ENCODE peak calls at places on chromosomes 3 and 15, in seven cellular contexts. L, J, P, K, D, U and G are unnamed samples.

GRCh38 chr3:67518196-67518595 is 136.2 kb downstream of the SUCLG2 start:
- DNase-seq in L (no peak), J (no peak), P (no peak), K (no peak), D (no peak), U (no peak), G (no peak)

GRCh38 chr15:90560229-90560771 is 30.6 kb downstream of the CRTC3 start:
- DNase-seq in L (no peak), J (no peak), P (peak), K (peak), D (no peak), U (no peak), G (peak)

GRCh38 chr3:85912981-85913380 is 954.2 kb downstream of the CADM2 start:
- DNase-seq in L (no peak), J (no peak), P (no peak), K (no peak), D (no peak), U (peak), G (no peak)

GRCh38 chr3:179482857-179483256 is 31.6 kb upstream of the GNB4 start:
- DNase-seq in L (no peak), J (no peak), P (no peak), K (no peak), D (no peak), U (no peak), G (no peak)

GRCh38 chr3:158168996-158169573 is 59.2 kb downstream of the RSRC1 start:
- DNase-seq in L (peak), J (no peak), P (no peak), K (no peak), D (no peak), U (no peak), G (no peak)

GRCh38 chr3:179750720-179751328 is 98.0 kb downstream of the USP13 start:
- DNase-seq in L (peak), J (no peak), P (no peak), K (peak), D (no peak), U (no peak), G (peak)

GRCh38 chr15:80846416-80846815 is 67.2 kb downstream of the CEMIP start:
- DNase-seq in L (no peak), J (no peak), P (no peak), K (no peak), D (no peak), U (no peak), G (no peak)

GRCh38 chr15:68572309-68572708 is 6.5 kb upstream of the CORO2B start:
- DNase-seq in L (no peak), J (no peak), P (no peak), K (no peak), D (no peak), U (no peak), G (no peak)

GRCh38 chr3:127779747-127780146 is 42.6 kb downstream of the MGLL start:
- DNase-seq in L (peak), J (no peak), P (no peak), K (no peak), D (no peak), U (peak), G (peak)

GRCh38 chr3:61715886-61716527 is 154.6 kb downstream of the PTPRG start:
- DNase-seq in L (no peak), J (no peak), P (no peak), K (no peak), D (no peak), U (no peak), G (no peak)

GRCh38 chr3:10015476-10015904 is 10.7 kb upstream of the FANCD2 start:
- DNase-seq in L (peak), J (no peak), P (peak), K (peak), D (no peak), U (peak), G (peak)

GRCh38 chr3:139198929-139199328 is 144.9 kb upstream of the MRPS22 start:
- DNase-seq in L (peak), J (no peak), P (no peak), K (no peak), D (no peak), U (peak), G (no peak)

GRCh38 chr3:118943597-118943996 is 91.0 kb downstream of the IGSF11 start:
- DNase-seq in L (no peak), J (no peak), P (no peak), K (no peak), D (no peak), U (no peak), G (no peak)

GRCh38 chr3:15959434-15959811 is 161.6 kb upstream of the ANKRD28 start:
- DNase-seq in L (no peak), J (no peak), P (no peak), K (peak), D (no peak), U (no peak), G (peak)

GRCh38 chr3:138950006-138950644 is 3.1 kb downstream of the FOXL2NB start:
- DNase-seq in L (peak), J (no peak), P (no peak), K (no peak), D (no peak), U (no peak), G (peak)

GRCh38 chr15:43868412-43868811 is 41.6 kb downstream of the WDR76 start:
- DNase-seq in L (no peak), J (no peak), P (no peak), K (no peak), D (no peak), U (no peak), G (peak)

GRCh38 chr15:66931768-66932633 is 133.4 kb upstream of the SMAD3 start:
- DNase-seq in L (no peak), J (no peak), P (no peak), K (peak), D (no peak), U (peak), G (peak)

GRCh38 chr3:59469948-59470723 is 420.3 kb upstream of the CFAP20DC start:
- DNase-seq in L (no peak), J (no peak), P (no peak), K (peak), D (no peak), U (no peak), G (peak)

GRCh38 chr15:90419738-90420487 is 31.9 kb downstream of the IQGAP1 start:
- DNase-seq in L (no peak), J (no peak), P (no peak), K (peak), D (no peak), U (peak), G (peak)

GRCh38 chr3:48759071-48759470 is 42.0 kb upstream of the IP6K2 start:
- DNase-seq in L (no peak), J (no peak), P (no peak), K (no peak), D (no peak), U (no peak), G (no peak)

GRCh38 chr3:64355473-64355872 is 130.2 kb upstream of the PRICKLE2 start:
- DNase-seq in L (no peak), J (no peak), P (no peak), K (peak), D (no peak), U (peak), G (peak)

GRCh38 chr3:141737108-141737507 is 990 bp upstream of the RNF7 start:
- DNase-seq in L (peak), J (no peak), P (no peak), K (no peak), D (no peak), U (no peak), G (no peak)

GRCh38 chr3:62374375-62374876 is 1.1 kb upstream of the FEZF2 start:
- DNase-seq in L (no peak), J (no peak), P (no peak), K (peak), D (no peak), U (no peak), G (peak)

GRCh38 chr3:61237858-61238257 is 13.4 kb downstream of the FHIT start:
- DNase-seq in L (no peak), J (no peak), P (no peak), K (no peak), D (no peak), U (no peak), G (no peak)

GRCh38 chr15:85707519-85708338 is 87.0 kb downstream of the KLHL25 start:
- DNase-seq in L (no peak), J (no peak), P (no peak), K (peak), D (no peak), U (no peak), G (peak)

GRCh38 chr15:85706779-85707518 is 87.8 kb downstream of the KLHL25 start:
- DNase-seq in L (peak), J (no peak), P (peak), K (peak), D (no peak), U (no peak), G (peak)

GRCh38 chr15:85702321-85703230 is 92.1 kb downstream of the KLHL25 start:
- DNase-seq in L (peak), J (no peak), P (no peak), K (peak), D (no peak), U (no peak), G (peak)

GRCh38 chr15:85704021-85704420 is 90.7 kb downstream of the KLHL25 start:
- DNase-seq in L (no peak), J (no peak), P (no peak), K (no peak), D (no peak), U (no peak), G (no peak)

GRCh38 chr15:85704720-85705119 is 90.0 kb downstream of the KLHL25 start:
- DNase-seq in L (no peak), J (no peak), P (no peak), K (peak), D (no peak), U (no peak), G (peak)
- H3K4me3 ChIP-seq in L (no peak), J (no peak), P (no peak), K (no peak), D (no peak), U (no peak), G (no peak)

GRCh38 chr3:43858052-43858701 is 167.4 kb downstream of the ABHD5 start:
- DNase-seq in L (no peak), J (no peak), P (no peak), K (no peak), D (peak), U (no peak), G (no peak)
- TF ChIP-seq CTCF in L (no peak), J (no peak), P (no peak), K (no peak), D (no peak), U (no peak), G (no peak)

GRCh38 chr3:184381261-184382224 is 1.7 kb downstream of the CHRD start:
- DNase-seq in L (peak), J (no peak), P (no peak), K (no peak), D (no peak), U (no peak), G (no peak)

GRCh38 chr3:184380627-184381260 is 890 bp downstream of the CHRD start:
- DNase-seq in L (no peak), J (no peak), P (no peak), K (no peak), D (no peak), U (no peak), G (no peak)

GRCh38 chr3:184378650-184379374 is 805 bp upstream of the THPO start:
- DNase-seq in L (no peak), J (no peak), P (no peak), K (no peak), D (no peak), U (no peak), G (no peak)

GRCh38 chr3:184379375-184380209 is at the start of gene CHRD:
- DNase-seq in L (no peak), J (no peak), P (peak), K (no peak), D (no peak), U (no peak), G (no peak)

GRCh38 chr3:184380210-184380626 is 364 bp downstream of the CHRD start:
- DNase-seq in L (no peak), J (no peak), P (peak), K (peak), D (no peak), U (no peak), G (peak)
- H3K4me3 ChIP-seq in L (no peak), J (peak), P (peak), K (peak), D (peak), U (no peak), G (no peak)

DNA sequence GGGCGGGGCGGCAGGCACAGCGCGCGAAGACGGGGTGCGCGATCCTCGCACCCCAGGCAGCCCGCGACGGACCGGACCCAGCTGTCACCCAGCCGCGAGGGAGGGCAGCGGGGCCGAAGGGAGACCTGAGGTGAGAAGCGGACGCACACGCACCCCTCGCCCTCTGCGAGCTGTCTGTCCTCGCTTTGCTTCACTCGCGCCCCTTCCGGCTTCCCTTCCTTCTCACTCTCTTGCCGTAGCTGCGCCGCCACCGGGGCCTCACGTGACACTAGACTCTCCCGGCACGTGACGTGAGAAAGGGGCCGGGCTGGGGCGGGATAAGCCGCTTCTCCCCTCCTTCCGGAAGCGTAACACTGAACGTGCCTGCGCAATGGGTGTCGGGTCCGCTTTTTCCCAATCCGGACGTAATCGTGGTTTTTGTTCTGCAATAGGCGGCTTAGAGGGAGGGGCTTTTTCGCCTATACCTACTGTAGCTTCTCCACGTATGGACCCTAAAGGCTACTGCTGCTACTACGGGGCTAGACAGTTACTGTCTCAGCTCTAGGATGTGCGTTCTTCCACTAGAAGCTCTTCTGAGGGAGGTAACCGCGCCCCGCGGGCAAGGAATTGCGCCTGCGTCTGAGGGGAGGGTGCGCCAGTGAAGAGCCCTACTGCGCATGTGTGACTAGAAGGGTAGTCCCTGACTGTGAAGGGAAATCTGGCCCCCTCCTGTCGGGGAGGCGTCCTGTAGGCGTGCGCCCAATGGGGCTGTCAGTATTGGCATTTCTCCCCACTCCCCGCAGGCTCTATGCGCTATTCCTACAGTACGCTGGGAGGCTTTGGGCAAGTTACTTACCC is at the start of the genes ATG3 and SLC35A5:
- DNase-seq in L (peak), J (peak), P (peak), K (peak), D (peak), U (peak), G (peak)
- TF ChIP-seq CTCF in L (no peak), J (no peak), P (no peak), K (peak), D (no peak), U (peak), G (no peak)

GRCh38 chr15:98800437-98801233 is 152.3 kb downstream of the IGF1R start:
- DNase-seq in L (peak), J (no peak), P (peak), K (peak), D (no peak), U (peak), G (peak)

GRCh38 chr15:98799461-98799971 is 151.2 kb downstream of the IGF1R start:
- DNase-seq in L (peak), J (no peak), P (no peak), K (peak), D (no peak), U (peak), G (no peak)

GRCh38 chr15:98798375-98798893 is 150.1 kb downstream of the IGF1R start:
- DNase-seq in L (no peak), J (no peak), P (no peak), K (no peak), D (no peak), U (no peak), G (no peak)

GRCh38 chr15:98801234-98801561 is 152.9 kb downstream of the IGF1R start:
- DNase-seq in L (no peak), J (no peak), P (no peak), K (no peak), D (peak), U (no peak), G (no peak)

DNA sequence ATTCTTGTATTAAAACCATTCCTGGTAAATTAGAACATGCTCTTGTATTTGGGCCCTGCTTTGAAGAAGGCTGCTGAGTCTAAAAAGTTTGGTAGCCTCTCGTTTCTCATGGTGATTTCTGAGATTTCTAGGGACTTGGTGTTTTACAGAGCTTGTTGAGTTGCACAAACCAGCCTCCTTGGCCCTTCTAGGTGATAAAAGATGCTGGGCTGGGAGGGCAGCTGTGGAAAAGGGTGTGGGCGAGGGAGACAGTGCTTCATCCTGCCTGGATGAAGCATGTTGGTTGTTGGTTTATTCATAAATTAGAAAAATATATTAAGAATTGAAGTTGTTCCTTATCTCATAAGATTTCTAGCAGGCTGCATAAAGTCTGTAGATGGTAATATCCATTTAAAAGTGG is 151.7 kb downstream of the IGF1R start:
- DNase-seq in L (peak), J (no peak), P (no peak), K (no peak), D (no peak), U (no peak), G (no peak)
- H3K4me3 ChIP-seq in L (peak), J (no peak), P (no peak), K (no peak), D (no peak), U (peak), G (no peak)

GRCh38 chr3:122458992-122459391 is 43.1 kb upstream of the WDR5B start:
- DNase-seq in L (peak), J (no peak), P (no peak), K (peak), D (no peak), U (no peak), G (peak)
- TF ChIP-seq CTCF in L (no peak), J (peak), P (no peak), K (peak), D (peak), U (peak), G (peak)

GRCh38 chr3:192641911-192642310 is 85.4 kb downstream of the FGF12 start:
- DNase-seq in L (no peak), J (no peak), P (no peak), K (no peak), D (no peak), U (no peak), G (no peak)
- H3K4me3 ChIP-seq in L (no peak), J (no peak), P (no peak), K (no peak), D (no peak), U (no peak), G (no peak)